ENCODE peak calls at places on chromosome 3, in four cellular contexts. One of them, this sample, is unnamed.

GRCh38 chr3:46504780-46505179 is 7.0 kb downstream of the RTP3 start:
- DNase-seq in Right ventricle myocardium superior: no peak
- DNase-seq in lower lobe of right lung: no peak
- DNase-seq in RKO: no peak
- DNase-seq in this sample: no peak

GRCh38 chr3:173706630-173707029 is 309.1 kb downstream of the NLGN1 start:
- DNase-seq in lower lobe of right lung: no peak
- DNase-seq in Right ventricle myocardium superior: no peak
- DNase-seq in RKO: no peak
- DNase-seq in this sample: no peak

GRCh38 chr3:96865605-96866004 is 51.2 kb downstream of the EPHA6 start:
- DNase-seq in RKO: no peak
- DNase-seq in Right ventricle myocardium superior: no peak
- DNase-seq in lower lobe of right lung: no peak
- DNase-seq in this sample: no peak

GRCh38 chr3:14774431-14774830 is 44.3 kb upstream of the FGD5 start:
- DNase-seq in RKO: no peak
- DNase-seq in lower lobe of right lung: no peak
- DNase-seq in Right ventricle myocardium superior: peak
- DNase-seq in this sample: no peak

GRCh38 chr3:178255315-178255714 is 280.9 kb upstream of the KCNMB2 start:
- DNase-seq in Right ventricle myocardium superior: no peak
- DNase-seq in lower lobe of right lung: no peak
- DNase-seq in RKO: no peak
- DNase-seq in this sample: no peak

GRCh38 chr3:32956750-32957570 is 5.5 kb downstream of the CCR4 start:
- DNase-seq in Right ventricle myocardium superior: no peak
- DNase-seq in RKO: no peak
- DNase-seq in lower lobe of right lung: no peak
- DNase-seq in this sample: no peak

GRCh38 chr3:122964844-122965243 is 62.7 kb downstream of the SEMA5B start:
- DNase-seq in lower lobe of right lung: no peak
- DNase-seq in Right ventricle myocardium superior: no peak
- DNase-seq in RKO: no peak
- DNase-seq in this sample: no peak

GRCh38 chr3:81502251-81502650 is 259.2 kb downstream of the GBE1 start:
- DNase-seq in Right ventricle myocardium superior: no peak
- DNase-seq in RKO: no peak
- DNase-seq in lower lobe of right lung: no peak
- DNase-seq in this sample: no peak

GRCh38 chr3:113286524-113286923 is 75.2 kb downstream of the BOC start:
- DNase-seq in RKO: no peak
- DNase-seq in lower lobe of right lung: no peak
- DNase-seq in Right ventricle myocardium superior: no peak
- DNase-seq in this sample: no peak

GRCh38 chr3:37056826-37057225 is 63.5 kb downstream of the MLH1 start:
- DNase-seq in lower lobe of right lung: no peak
- DNase-seq in Right ventricle myocardium superior: no peak
- DNase-seq in RKO: no peak
- DNase-seq in this sample: no peak

GRCh38 chr3:141049681-141050080 is 1.5 kb upstream of the SPSB4 start:
- DNase-seq in lower lobe of right lung: no peak
- DNase-seq in Right ventricle myocardium superior: no peak
- DNase-seq in RKO: no peak
- DNase-seq in this sample: no peak

GRCh38 chr3:47028667-47029066 is 49.2 kb downstream of the NBEAL2 start:
- DNase-seq in lower lobe of right lung: no peak
- DNase-seq in Right ventricle myocardium superior: no peak
- DNase-seq in RKO: no peak
- DNase-seq in this sample: no peak

GRCh38 chr3:43923101-43923979 is 232.6 kb downstream of the ABHD5 start:
- DNase-seq in Right ventricle myocardium superior: no peak
- DNase-seq in lower lobe of right lung: no peak
- DNase-seq in RKO: no peak
- DNase-seq in this sample: no peak

GRCh38 chr3:59424268-59425010 is 374.6 kb upstream of the CFAP20DC start:
- DNase-seq in lower lobe of right lung: no peak
- DNase-seq in RKO: no peak
- DNase-seq in Right ventricle myocardium superior: no peak
- DNase-seq in this sample: no peak

GRCh38 chr3:14719006-14719405 is 44.1 kb downstream of the C3orf20 start:
- DNase-seq in Right ventricle myocardium superior: no peak
- DNase-seq in lower lobe of right lung: no peak
- DNase-seq in RKO: no peak
- DNase-seq in this sample: no peak

GRCh38 chr3:52055537-52056351 is 627 bp downstream of the DUSP7 start:
- DNase-seq in lower lobe of right lung: peak
- DNase-seq in Right ventricle myocardium superior: peak
- DNase-seq in RKO: peak
- DNase-seq in this sample: peak

GRCh38 chr3:16596352-16597032 is 8.7 kb downstream of the DAZL start:
- DNase-seq in Right ventricle myocardium superior: no peak
- DNase-seq in lower lobe of right lung: no peak
- DNase-seq in RKO: no peak
- DNase-seq in this sample: no peak

GRCh38 chr3:159604151-159604581 is 384.5 kb upstream of the IL12A start:
- DNase-seq in Right ventricle myocardium superior: peak
- DNase-seq in lower lobe of right lung: peak
- DNase-seq in RKO: peak
- DNase-seq in this sample: peak

GRCh38 chr3:150370129-150370602 is 37.9 kb upstream of the TSC22D2 start:
- DNase-seq in RKO: peak
- DNase-seq in Right ventricle myocardium superior: no peak
- DNase-seq in lower lobe of right lung: no peak
- DNase-seq in this sample: no peak

GRCh38 chr3:142468456-142468855 is 20.6 kb upstream of the XRN1 start:
- DNase-seq in RKO: no peak
- DNase-seq in Right ventricle myocardium superior: no peak
- DNase-seq in lower lobe of right lung: no peak
- DNase-seq in this sample: no peak

GRCh38 chr3:194691481-194692281 is 6.0 kb downstream of the FAM43A start:
- DNase-seq in RKO: no peak
- DNase-seq in Right ventricle myocardium superior: no peak
- DNase-seq in lower lobe of right lung: no peak
- DNase-seq in this sample: no peak

GRCh38 chr3:135412475-135412874 is 553.1 kb upstream of the PPP2R3A start:
- DNase-seq in RKO: no peak
- DNase-seq in Right ventricle myocardium superior: no peak
- DNase-seq in lower lobe of right lung: no peak
- DNase-seq in this sample: no peak

GRCh38 chr3:72270072-72270611 is 485.2 kb upstream of the PROK2 start:
- DNase-seq in Right ventricle myocardium superior: peak
- DNase-seq in RKO: peak
- DNase-seq in lower lobe of right lung: peak
- DNase-seq in this sample: peak

GRCh38 chr3:190116551-190117067 is 4.1 kb downstream of the P3H2 start:
- DNase-seq in lower lobe of right lung: no peak
- DNase-seq in RKO: no peak
- DNase-seq in Right ventricle myocardium superior: no peak
- DNase-seq in this sample: no peak

GRCh38 chr3:129413687-129414506 is 14.5 kb downstream of the EFCAB12 start:
- DNase-seq in RKO: peak
- DNase-seq in Right ventricle myocardium superior: no peak
- DNase-seq in lower lobe of right lung: no peak
- DNase-seq in this sample: no peak

This sample was measured in left ventricle myocardium superior.